ENCODE peak calls at places on chromosomes 16 and 17, in six cellular contexts. One of them, this sample, is unnamed.

GRCh38 chr16:50627419-50627818 is 53.7 kb downstream of the SNX20 start:
- DNase-seq in HCT116: no peak
- DNase-seq in HepG2: no peak
- DNase-seq in H1: peak
- DNase-seq in K562: no peak
- DNase-seq in NT2/D1: no peak
- DNase-seq in this sample: no peak

GRCh38 chr17:66353937-66354401 is 51.6 kb downstream of the PRKCA start:
- DNase-seq in HepG2: no peak
- DNase-seq in H1: no peak
- DNase-seq in K562: no peak
- DNase-seq in NT2/D1: no peak
- DNase-seq in HCT116: no peak
- DNase-seq in this sample: no peak

GRCh38 chr16:83994087-83994486 is 26.0 kb downstream of the NECAB2 start:
- DNase-seq in HepG2: peak
- DNase-seq in H1: no peak
- DNase-seq in K562: no peak
- DNase-seq in NT2/D1: no peak
- DNase-seq in HCT116: peak
- DNase-seq in this sample: no peak

GRCh38 chr17:79796570-79797491 is at the start of gene CBX8:
- DNase-seq in HCT116: peak
- DNase-seq in H1: peak
- DNase-seq in NT2/D1: peak
- DNase-seq in HepG2: peak
- DNase-seq in K562: peak
- DNase-seq in this sample: peak

GRCh38 chr16:87819983-87820382 is 49.3 kb downstream of the SLC7A5 start:
- DNase-seq in K562: no peak
- DNase-seq in H1: no peak
- DNase-seq in NT2/D1: no peak
- DNase-seq in HepG2: no peak
- DNase-seq in HCT116: no peak
- DNase-seq in this sample: no peak

GRCh38 chr16:49528035-49528434 is 154.4 kb downstream of the C16orf78 start:
- DNase-seq in HCT116: no peak
- DNase-seq in NT2/D1: no peak
- DNase-seq in K562: no peak
- DNase-seq in HepG2: no peak
- DNase-seq in H1: no peak
- DNase-seq in this sample: no peak

GRCh38 chr17:4407851-4408250 is 25.9 kb upstream of the SPNS3 start:
- DNase-seq in NT2/D1: no peak
- DNase-seq in H1: no peak
- DNase-seq in HepG2: peak
- DNase-seq in HCT116: no peak
- DNase-seq in K562: no peak
- DNase-seq in this sample: no peak

GRCh38 chr16:74111583-74111982 is 185.0 kb upstream of the PSMD7 start:
- DNase-seq in HCT116: no peak
- DNase-seq in HepG2: no peak
- DNase-seq in NT2/D1: no peak
- DNase-seq in H1: no peak
- DNase-seq in K562: no peak
- DNase-seq in this sample: no peak

GRCh38 chr16:27083861-27084261 is 17.1 kb downstream of the C16orf82 start:
- DNase-seq in HCT116: no peak
- DNase-seq in HepG2: no peak
- DNase-seq in H1: peak
- DNase-seq in NT2/D1: peak
- DNase-seq in K562: peak
- DNase-seq in this sample: no peak

GRCh38 chr17:12391468-12391867 is 274.2 kb upstream of the MYOCD start:
- DNase-seq in HCT116: no peak
- DNase-seq in NT2/D1: no peak
- DNase-seq in K562: no peak
- DNase-seq in HepG2: no peak
- DNase-seq in H1: no peak
- DNase-seq in this sample: no peak

GRCh38 chr17:385195-385835 is 32.7 kb upstream of the RPH3AL start:
- DNase-seq in K562: peak
- DNase-seq in HCT116: no peak
- DNase-seq in H1: peak
- DNase-seq in NT2/D1: no peak
- DNase-seq in HepG2: no peak
- DNase-seq in this sample: no peak

GRCh38 chr17:56737741-56738161 is 96.0 kb downstream of the C17orf67 start:
- DNase-seq in H1: no peak
- DNase-seq in NT2/D1: no peak
- DNase-seq in HCT116: no peak
- DNase-seq in HepG2: no peak
- DNase-seq in K562: no peak
- DNase-seq in this sample: no peak

GRCh38 chr16:27816561-27816960 is 247.0 kb downstream of the GSG1L start:
- DNase-seq in NT2/D1: no peak
- DNase-seq in K562: no peak
- DNase-seq in HCT116: no peak
- DNase-seq in H1: no peak
- DNase-seq in HepG2: no peak
- DNase-seq in this sample: no peak

GRCh38 chr16:8962393-8963009 is 1.2 kb downstream of the USP7 start:
- DNase-seq in HepG2: no peak
- DNase-seq in HCT116: no peak
- DNase-seq in K562: peak
- DNase-seq in NT2/D1: no peak
- DNase-seq in H1: no peak
- DNase-seq in this sample: no peak

GRCh38 chr16:57873218-57873617 is 70.9 kb upstream of the KIFC3 start:
- DNase-seq in NT2/D1: peak
- DNase-seq in K562: no peak
- DNase-seq in H1: peak
- DNase-seq in HepG2: no peak
- DNase-seq in HCT116: no peak
- DNase-seq in this sample: no peak

GRCh38 chr17:63740464-63741181 is 976 bp downstream of the STRADA start:
- DNase-seq in HCT116: no peak
- DNase-seq in H1: no peak
- DNase-seq in HepG2: no peak
- DNase-seq in NT2/D1: no peak
- DNase-seq in K562: no peak
- DNase-seq in this sample: no peak

GRCh38 chr17:40462343-40463121 is 19.3 kb downstream of the IGFBP4 start:
- DNase-seq in K562: no peak
- DNase-seq in H1: no peak
- DNase-seq in HCT116: no peak
- DNase-seq in HepG2: no peak
- DNase-seq in NT2/D1: no peak
- DNase-seq in this sample: no peak

DNA sequence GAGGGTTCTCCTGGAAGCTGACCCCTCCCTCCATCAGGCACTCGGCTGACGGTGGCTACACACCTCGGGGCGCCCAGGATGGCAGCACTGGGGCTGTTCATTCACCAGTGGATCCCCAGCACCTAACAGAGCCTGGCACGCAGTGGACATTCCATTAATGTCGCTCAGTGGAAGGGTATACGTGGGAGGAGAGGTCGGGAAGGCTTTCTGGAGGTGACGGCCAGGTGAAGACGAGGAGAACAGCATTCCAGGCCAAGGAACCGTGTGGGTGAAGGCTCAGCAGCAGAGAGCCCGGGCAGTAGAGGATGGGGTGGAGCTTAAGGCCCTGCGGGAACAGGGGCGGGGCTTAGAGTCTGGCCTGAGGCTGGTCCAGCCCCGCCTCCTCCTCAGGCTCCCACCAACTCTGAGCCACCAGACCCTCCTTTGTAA is 2.5 kb upstream of the HS3ST6 start:
- DNase-seq in K562: peak
- DNase-seq in HCT116: no peak
- DNase-seq in NT2/D1: peak
- DNase-seq in H1: peak
- DNase-seq in HepG2: no peak
- DNase-seq in this sample: no peak
- TF ChIP-seq ZNF274 in K562: no peak
- TF ChIP-seq ZNF274 in HCT116: no peak
- TF ChIP-seq ZNF274 in NT2/D1: no peak
- TF ChIP-seq ZNF274 in H1: no peak
- TF ChIP-seq ZNF274 in HepG2: no peak
- TF ChIP-seq ZNF274 in this sample: no peak

DNA sequence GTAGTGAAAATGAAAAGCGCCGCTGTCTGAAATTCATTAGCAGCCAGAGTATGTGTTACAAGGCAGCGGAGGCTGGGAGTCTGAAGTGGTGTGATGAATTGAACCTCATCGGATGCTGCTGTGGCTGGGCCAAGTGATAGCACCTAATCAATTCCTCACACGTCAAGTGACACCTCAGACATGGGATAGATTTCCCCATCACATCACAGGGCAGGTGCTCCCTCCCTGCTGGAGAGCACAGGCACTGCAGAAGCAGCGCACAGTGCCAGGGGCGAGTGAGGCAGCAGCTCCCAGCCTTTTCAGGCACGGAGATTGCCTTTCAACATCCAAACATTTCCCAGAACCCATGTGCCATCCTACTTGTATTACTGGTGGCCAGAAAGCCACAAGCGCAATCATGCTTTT is 32.2 kb downstream of the DRC3 start:
- DNase-seq in NT2/D1: no peak
- DNase-seq in HepG2: no peak
- DNase-seq in HCT116: no peak
- DNase-seq in K562: no peak
- DNase-seq in H1: peak
- DNase-seq in this sample: no peak
- TF ChIP-seq ZNF274 in NT2/D1: no peak
- TF ChIP-seq ZNF274 in HepG2: no peak
- TF ChIP-seq ZNF274 in HCT116: no peak
- TF ChIP-seq ZNF274 in K562: no peak
- TF ChIP-seq ZNF274 in H1: no peak
- TF ChIP-seq ZNF274 in this sample: no peak

DNA sequence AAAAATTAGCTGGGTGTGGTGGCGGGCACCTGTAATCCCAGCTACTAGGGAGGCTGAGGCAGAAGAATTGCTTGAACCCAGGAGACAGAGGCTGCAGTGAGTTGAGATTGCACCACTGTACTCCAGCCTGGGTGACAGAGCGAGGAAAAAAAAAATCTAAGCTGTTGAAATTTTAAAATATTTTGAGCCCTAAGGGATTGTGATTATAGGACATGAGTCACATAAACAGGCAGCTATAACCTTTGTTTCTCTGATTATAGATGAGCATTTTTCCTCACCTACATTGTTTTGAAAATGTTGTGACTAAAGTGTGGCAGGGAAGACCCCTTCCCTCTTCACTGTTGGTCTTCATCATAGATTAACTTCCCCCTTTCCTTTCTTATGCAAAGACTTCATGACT is 135.5 kb downstream of the MGAT5B start:
- DNase-seq in NT2/D1: no peak
- DNase-seq in K562: no peak
- DNase-seq in H1: no peak
- DNase-seq in HCT116: no peak
- DNase-seq in HepG2: no peak
- DNase-seq in this sample: no peak
- TF ChIP-seq ZNF274 in NT2/D1: no peak
- TF ChIP-seq ZNF274 in K562: no peak
- TF ChIP-seq ZNF274 in H1: no peak
- TF ChIP-seq ZNF274 in HCT116: no peak
- TF ChIP-seq ZNF274 in HepG2: no peak
- TF ChIP-seq ZNF274 in this sample: no peak

GRCh38 chr16:710500-711075 is 4.3 kb upstream of the METRN start:
- DNase-seq in HCT116: no peak
- DNase-seq in NT2/D1: no peak
- DNase-seq in H1: no peak
- DNase-seq in K562: no peak
- DNase-seq in HepG2: no peak
- DNase-seq in this sample: no peak

GRCh38 chr16:708019-708418 is 2.4 kb upstream of the FBXL16 start:
- DNase-seq in HCT116: no peak
- DNase-seq in HepG2: no peak
- DNase-seq in K562: no peak
- DNase-seq in H1: no peak
- DNase-seq in NT2/D1: no peak
- DNase-seq in this sample: no peak

GRCh38 chr16:709651-710499 is 4.3 kb upstream of the FBXL16 start:
- DNase-seq in H1: no peak
- DNase-seq in HepG2: no peak
- DNase-seq in NT2/D1: peak
- DNase-seq in HCT116: no peak
- DNase-seq in K562: peak
- DNase-seq in this sample: no peak

GRCh38 chr16:707062-707538 is 1.5 kb upstream of the FBXL16 start:
- DNase-seq in HepG2: no peak
- DNase-seq in HCT116: no peak
- DNase-seq in NT2/D1: no peak
- DNase-seq in H1: no peak
- DNase-seq in K562: no peak
- DNase-seq in this sample: no peak

GRCh38 chr16:708959-709358 is 3.4 kb upstream of the FBXL16 start:
- DNase-seq in K562: no peak
- DNase-seq in H1: no peak
- DNase-seq in HepG2: no peak
- DNase-seq in HCT116: no peak
- DNase-seq in NT2/D1: no peak
- DNase-seq in this sample: no peak
- TF ChIP-seq ZNF274 in K562: no peak
- TF ChIP-seq ZNF274 in H1: no peak
- TF ChIP-seq ZNF274 in HepG2: no peak
- TF ChIP-seq ZNF274 in HCT116: no peak
- TF ChIP-seq ZNF274 in NT2/D1: no peak
- TF ChIP-seq ZNF274 in this sample: no peak

DNA sequence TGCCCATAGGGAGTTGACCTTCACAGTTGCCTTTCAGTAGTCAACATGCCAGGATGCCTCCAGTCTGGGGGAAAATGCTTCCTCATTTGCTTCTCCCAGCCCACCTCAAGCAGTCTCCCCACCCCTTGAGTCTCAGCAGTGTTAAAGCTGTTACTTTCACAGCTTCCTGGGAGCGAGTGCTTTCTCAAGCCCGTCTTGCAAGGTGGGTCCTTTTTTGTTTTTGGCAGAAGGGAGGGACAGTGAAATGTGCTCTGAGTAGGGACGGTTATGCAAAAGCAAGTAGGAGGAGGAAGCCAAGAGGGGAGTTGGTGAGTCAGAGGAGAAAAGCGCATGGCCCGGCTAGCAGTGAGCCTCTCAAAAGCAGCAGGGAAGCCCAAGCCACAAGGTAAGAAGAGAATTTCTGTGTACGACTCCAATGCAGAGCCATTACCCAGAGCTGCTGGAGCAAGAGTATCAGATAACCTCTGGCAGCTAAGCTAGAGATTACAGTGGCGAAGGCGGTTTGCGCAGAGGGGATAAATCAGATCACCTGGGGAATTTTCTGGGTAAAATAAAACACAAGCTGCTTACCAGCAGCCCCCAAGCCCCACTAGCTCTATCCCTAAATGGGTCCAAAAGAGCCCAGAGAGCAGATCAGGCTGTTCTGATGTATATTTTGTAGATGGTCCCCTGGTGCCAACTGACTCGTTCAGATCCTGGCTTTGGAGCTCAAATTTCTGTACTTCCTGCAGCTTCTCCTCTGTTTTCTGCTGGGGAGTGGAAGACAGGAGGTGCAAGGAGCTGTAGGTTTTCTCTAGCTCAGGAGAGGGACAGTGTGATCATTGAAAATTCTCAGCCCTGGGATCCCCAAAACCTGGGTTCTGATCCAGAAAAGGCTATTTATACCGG is at the start of gene CHST4:
- DNase-seq in NT2/D1: peak
- DNase-seq in K562: no peak
- DNase-seq in HCT116: no peak
- DNase-seq in H1: peak
- DNase-seq in HepG2: no peak
- DNase-seq in this sample: no peak
- TF ChIP-seq ZNF274 in NT2/D1: no peak
- TF ChIP-seq ZNF274 in K562: no peak
- TF ChIP-seq ZNF274 in HCT116: no peak
- TF ChIP-seq ZNF274 in H1: no peak
- TF ChIP-seq ZNF274 in HepG2: no peak
- TF ChIP-seq ZNF274 in this sample: no peak

This sample was measured in GM12878.